ENCODE peak calls at places on chromosomes 16 and 17, in eight cellular contexts. One of them, this sample, is unnamed.

GRCh38 chr17:48791128-48792032 is 25.6 kb downstream of the TTLL6 start:
- DNase-seq in GM12864: no peak
- DNase-seq in mammary epithelial cell: peak
- DNase-seq in lower leg skin: peak
- DNase-seq in AG09319: peak
- DNase-seq in neural progenitor cell: peak
- DNase-seq in RWPE1: peak
- DNase-seq in fibroblast of pulmonary artery: peak
- DNase-seq in this sample: peak

GRCh38 chr17:82440991-82441627 is 9.4 kb downstream of the CYBC1 start:
- DNase-seq in GM12864: no peak
- DNase-seq in mammary epithelial cell: no peak
- DNase-seq in lower leg skin: no peak
- DNase-seq in AG09319: no peak
- DNase-seq in neural progenitor cell: no peak
- DNase-seq in RWPE1: no peak
- DNase-seq in fibroblast of pulmonary artery: peak
- DNase-seq in this sample: no peak

GRCh38 chr17:82874011-82874835 is 34.4 kb upstream of the ZNF750 start:
- DNase-seq in GM12864: no peak
- DNase-seq in mammary epithelial cell: peak
- DNase-seq in lower leg skin: no peak
- DNase-seq in AG09319: no peak
- DNase-seq in neural progenitor cell: no peak
- DNase-seq in RWPE1: peak
- DNase-seq in fibroblast of pulmonary artery: no peak
- DNase-seq in this sample: peak

GRCh38 chr17:29715680-29716079 is 93.0 kb upstream of the CORO6 start:
- DNase-seq in GM12864: no peak
- DNase-seq in mammary epithelial cell: no peak
- DNase-seq in lower leg skin: no peak
- DNase-seq in AG09319: no peak
- DNase-seq in neural progenitor cell: no peak
- DNase-seq in RWPE1: no peak
- DNase-seq in fibroblast of pulmonary artery: no peak
- DNase-seq in this sample: no peak

GRCh38 chr17:47057831-47058230 is 78.8 kb upstream of the RPRML start:
- DNase-seq in GM12864: no peak
- DNase-seq in mammary epithelial cell: no peak
- DNase-seq in lower leg skin: no peak
- DNase-seq in AG09319: no peak
- DNase-seq in neural progenitor cell: no peak
- DNase-seq in RWPE1: no peak
- DNase-seq in fibroblast of pulmonary artery: no peak
- DNase-seq in this sample: no peak

GRCh38 chr17:68248199-68248825 is 469 bp downstream of the AMZ2 start:
- DNase-seq in GM12864: no peak
- DNase-seq in mammary epithelial cell: peak
- DNase-seq in lower leg skin: peak
- DNase-seq in AG09319: peak
- DNase-seq in neural progenitor cell: no peak
- DNase-seq in RWPE1: peak
- DNase-seq in fibroblast of pulmonary artery: peak
- DNase-seq in this sample: peak

GRCh38 chr16:83994703-83995102 is 26.7 kb downstream of the NECAB2 start:
- DNase-seq in GM12864: no peak
- DNase-seq in mammary epithelial cell: no peak
- DNase-seq in lower leg skin: no peak
- DNase-seq in AG09319: no peak
- DNase-seq in neural progenitor cell: peak
- DNase-seq in RWPE1: no peak
- DNase-seq in fibroblast of pulmonary artery: peak
- DNase-seq in this sample: no peak

GRCh38 chr17:78572277-78573205 is 4.7 kb downstream of the DNAH17 start:
- DNase-seq in GM12864: no peak
- DNase-seq in mammary epithelial cell: no peak
- DNase-seq in lower leg skin: no peak
- DNase-seq in AG09319: no peak
- DNase-seq in neural progenitor cell: peak
- DNase-seq in RWPE1: no peak
- DNase-seq in fibroblast of pulmonary artery: no peak
- DNase-seq in this sample: no peak

GRCh38 chr17:56393156-56393555 is 200.3 kb upstream of the NOG start:
- DNase-seq in GM12864: no peak
- DNase-seq in mammary epithelial cell: no peak
- DNase-seq in lower leg skin: no peak
- DNase-seq in AG09319: no peak
- DNase-seq in neural progenitor cell: no peak
- DNase-seq in RWPE1: no peak
- DNase-seq in fibroblast of pulmonary artery: no peak
- DNase-seq in this sample: no peak

GRCh38 chr16:31487720-31488629 is 5.1 kb downstream of the SLC5A2 start:
- DNase-seq in GM12864: no peak
- DNase-seq in mammary epithelial cell: peak
- DNase-seq in lower leg skin: no peak
- DNase-seq in AG09319: no peak
- DNase-seq in neural progenitor cell: peak
- DNase-seq in RWPE1: peak
- DNase-seq in fibroblast of pulmonary artery: no peak
- DNase-seq in this sample: peak

GRCh38 chr17:29722411-29723198 is 99.9 kb upstream of the CORO6 start:
- DNase-seq in GM12864: peak
- DNase-seq in mammary epithelial cell: no peak
- DNase-seq in lower leg skin: no peak
- DNase-seq in AG09319: peak
- DNase-seq in neural progenitor cell: no peak
- DNase-seq in RWPE1: no peak
- DNase-seq in fibroblast of pulmonary artery: peak
- DNase-seq in this sample: peak

GRCh38 chr17:57940217-57940616 is 15.0 kb downstream of the CUEDC1 start:
- DNase-seq in GM12864: no peak
- DNase-seq in mammary epithelial cell: no peak
- DNase-seq in lower leg skin: no peak
- DNase-seq in AG09319: no peak
- DNase-seq in neural progenitor cell: no peak
- DNase-seq in RWPE1: no peak
- DNase-seq in fibroblast of pulmonary artery: no peak
- DNase-seq in this sample: no peak

GRCh38 chr17:74332763-74333220 is 6.8 kb downstream of the KIF19 start:
- DNase-seq in GM12864: no peak
- DNase-seq in mammary epithelial cell: no peak
- DNase-seq in lower leg skin: no peak
- DNase-seq in AG09319: no peak
- DNase-seq in neural progenitor cell: peak
- DNase-seq in RWPE1: no peak
- DNase-seq in fibroblast of pulmonary artery: no peak
- DNase-seq in this sample: no peak

GRCh38 chr17:40547079-40547784 is 18.0 kb downstream of the CCR7 start:
- DNase-seq in GM12864: no peak
- DNase-seq in mammary epithelial cell: peak
- DNase-seq in lower leg skin: peak
- DNase-seq in AG09319: no peak
- DNase-seq in neural progenitor cell: no peak
- DNase-seq in RWPE1: peak
- DNase-seq in fibroblast of pulmonary artery: no peak
- DNase-seq in this sample: peak

GRCh38 chr16:83964684-83965443 is 3.2 kb upstream of the NECAB2 start:
- DNase-seq in GM12864: no peak
- DNase-seq in mammary epithelial cell: no peak
- DNase-seq in lower leg skin: no peak
- DNase-seq in AG09319: no peak
- DNase-seq in neural progenitor cell: no peak
- DNase-seq in RWPE1: no peak
- DNase-seq in fibroblast of pulmonary artery: no peak
- DNase-seq in this sample: no peak

GRCh38 chr16:25258856-25259179 is 1.2 kb upstream of the ZKSCAN2 start:
- DNase-seq in GM12864: no peak
- DNase-seq in mammary epithelial cell: no peak
- DNase-seq in lower leg skin: no peak
- DNase-seq in AG09319: no peak
- DNase-seq in neural progenitor cell: no peak
- DNase-seq in RWPE1: no peak
- DNase-seq in fibroblast of pulmonary artery: no peak
- DNase-seq in this sample: no peak

GRCh38 chr17:37555386-37555785 is 53.8 kb downstream of the SYNRG start:
- DNase-seq in GM12864: no peak
- DNase-seq in mammary epithelial cell: no peak
- DNase-seq in lower leg skin: no peak
- DNase-seq in AG09319: no peak
- DNase-seq in neural progenitor cell: no peak
- DNase-seq in RWPE1: no peak
- DNase-seq in fibroblast of pulmonary artery: no peak
- DNase-seq in this sample: no peak

GRCh38 chr17:42547001-42547461 is 5.7 kb upstream of the HSD17B1 start:
- DNase-seq in GM12864: no peak
- DNase-seq in mammary epithelial cell: no peak
- DNase-seq in lower leg skin: no peak
- DNase-seq in AG09319: no peak
- DNase-seq in neural progenitor cell: no peak
- DNase-seq in RWPE1: no peak
- DNase-seq in fibroblast of pulmonary artery: no peak
- DNase-seq in this sample: no peak

GRCh38 chr17:42547698-42548069 is 5.0 kb upstream of the HSD17B1 start:
- DNase-seq in GM12864: no peak
- DNase-seq in mammary epithelial cell: no peak
- DNase-seq in lower leg skin: no peak
- DNase-seq in AG09319: no peak
- DNase-seq in neural progenitor cell: no peak
- DNase-seq in RWPE1: no peak
- DNase-seq in fibroblast of pulmonary artery: no peak
- DNase-seq in this sample: no peak

GRCh38 chr17:42544874-42545283 is 7.8 kb upstream of the HSD17B1 start:
- DNase-seq in GM12864: no peak
- DNase-seq in mammary epithelial cell: no peak
- DNase-seq in lower leg skin: no peak
- DNase-seq in AG09319: no peak
- DNase-seq in neural progenitor cell: no peak
- DNase-seq in RWPE1: no peak
- DNase-seq in fibroblast of pulmonary artery: no peak
- DNase-seq in this sample: no peak

GRCh38 chr17:42548993-42549755 is 3.5 kb upstream of the HSD17B1 start:
- DNase-seq in GM12864: no peak
- DNase-seq in mammary epithelial cell: no peak
- DNase-seq in lower leg skin: no peak
- DNase-seq in AG09319: no peak
- DNase-seq in neural progenitor cell: no peak
- DNase-seq in RWPE1: no peak
- DNase-seq in fibroblast of pulmonary artery: no peak
- DNase-seq in this sample: no peak

DNA sequence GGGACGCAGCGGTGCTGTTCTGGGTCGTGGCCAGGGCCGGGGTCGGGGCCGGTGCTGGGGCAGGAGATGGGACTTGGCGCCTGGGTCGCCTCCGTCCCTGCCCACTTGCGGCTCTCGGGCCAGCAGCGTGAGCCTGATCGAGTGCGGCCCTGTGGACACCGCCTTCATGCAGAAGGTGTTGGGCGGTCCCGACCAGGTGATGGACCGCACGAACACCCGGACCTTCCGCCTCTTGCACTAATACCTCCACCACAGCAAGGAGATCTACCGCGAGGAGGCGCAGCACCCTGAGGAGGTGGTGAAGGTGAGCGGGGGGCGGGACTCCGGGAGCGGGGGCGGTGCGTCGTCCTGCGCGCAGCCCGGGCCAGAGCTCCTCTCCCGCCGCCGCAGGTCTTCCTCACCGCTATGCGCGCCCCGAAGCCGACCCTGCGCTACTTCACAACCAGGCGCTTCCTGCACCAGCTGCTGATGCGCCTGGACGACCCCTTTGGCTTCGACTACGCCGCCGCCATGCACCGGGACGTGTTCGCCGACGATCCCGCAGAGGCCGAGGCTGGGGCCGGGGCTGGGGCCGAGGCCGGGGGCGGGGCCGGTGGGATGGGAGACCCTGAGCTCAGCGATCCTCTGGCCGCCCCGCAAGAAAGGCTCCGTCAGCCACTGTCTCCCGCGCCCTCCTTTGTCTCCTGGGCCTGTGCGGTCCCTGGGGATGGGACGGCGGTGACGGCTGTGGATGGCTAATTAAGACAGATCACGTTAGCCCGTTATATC is 4.5 kb upstream of the HSD17B1 start:
- DNase-seq in GM12864: peak
- DNase-seq in mammary epithelial cell: no peak
- DNase-seq in lower leg skin: no peak
- DNase-seq in AG09319: no peak
- DNase-seq in neural progenitor cell: peak
- DNase-seq in RWPE1: no peak
- DNase-seq in fibroblast of pulmonary artery: peak
- DNase-seq in this sample: peak
- TF ChIP-seq CTCF in GM12864: peak
- TF ChIP-seq CTCF in mammary epithelial cell: peak
- TF ChIP-seq CTCF in lower leg skin: no peak
- TF ChIP-seq CTCF in AG09319: peak
- TF ChIP-seq CTCF in neural progenitor cell: peak
- TF ChIP-seq CTCF in RWPE1: peak
- TF ChIP-seq CTCF in fibroblast of pulmonary artery: peak
- TF ChIP-seq CTCF in this sample: no peak

GRCh38 chr17:63446218-63446980 is at the start of gene CYB561:
- DNase-seq in GM12864: no peak
- DNase-seq in mammary epithelial cell: peak
- DNase-seq in lower leg skin: peak
- DNase-seq in AG09319: peak
- DNase-seq in neural progenitor cell: peak
- DNase-seq in RWPE1: peak
- DNase-seq in fibroblast of pulmonary artery: peak
- DNase-seq in this sample: peak
- TF ChIP-seq CTCF in GM12864: no peak
- TF ChIP-seq CTCF in mammary epithelial cell: peak
- TF ChIP-seq CTCF in lower leg skin: no peak
- TF ChIP-seq CTCF in AG09319: peak
- TF ChIP-seq CTCF in neural progenitor cell: no peak
- TF ChIP-seq CTCF in RWPE1: peak
- TF ChIP-seq CTCF in fibroblast of pulmonary artery: no peak
- TF ChIP-seq CTCF in this sample: peak

DNA sequence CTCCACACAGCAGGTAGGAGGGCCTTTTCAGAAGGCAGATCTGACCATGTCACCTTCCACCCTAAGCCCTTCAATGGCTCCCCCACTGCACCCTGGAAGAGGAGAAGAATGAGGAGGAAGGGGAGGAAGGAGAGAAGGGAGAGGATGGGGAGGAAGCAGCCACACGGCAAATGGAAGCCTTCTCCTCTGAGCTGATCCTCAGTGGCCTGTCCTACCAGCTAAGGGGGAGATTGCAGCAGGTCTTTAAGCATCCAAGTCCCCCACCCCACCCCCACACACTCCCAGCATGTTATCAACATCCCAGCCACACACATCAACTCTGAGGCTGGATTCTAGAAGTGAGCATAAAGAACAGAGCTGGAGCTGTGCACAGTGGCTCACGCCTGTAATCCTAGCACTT is 46.2 kb upstream of the RBFOX3 start:
- DNase-seq in GM12864: no peak
- DNase-seq in mammary epithelial cell: no peak
- DNase-seq in lower leg skin: no peak
- DNase-seq in AG09319: no peak
- DNase-seq in neural progenitor cell: no peak
- DNase-seq in RWPE1: no peak
- DNase-seq in fibroblast of pulmonary artery: no peak
- DNase-seq in this sample: no peak
- TF ChIP-seq CTCF in GM12864: no peak
- TF ChIP-seq CTCF in mammary epithelial cell: no peak
- TF ChIP-seq CTCF in lower leg skin: no peak
- TF ChIP-seq CTCF in AG09319: no peak
- TF ChIP-seq CTCF in neural progenitor cell: no peak
- TF ChIP-seq CTCF in RWPE1: no peak
- TF ChIP-seq CTCF in fibroblast of pulmonary artery: no peak
- TF ChIP-seq CTCF in this sample: no peak

GRCh38 chr16:57244767-57245471 is at the start of gene ARL2BP:
- DNase-seq in GM12864: peak
- DNase-seq in mammary epithelial cell: peak
- DNase-seq in lower leg skin: peak
- DNase-seq in AG09319: peak
- DNase-seq in neural progenitor cell: peak
- DNase-seq in RWPE1: peak
- DNase-seq in fibroblast of pulmonary artery: peak
- DNase-seq in this sample: peak
- TF ChIP-seq CTCF in GM12864: no peak
- TF ChIP-seq CTCF in mammary epithelial cell: peak
- TF ChIP-seq CTCF in lower leg skin: no peak
- TF ChIP-seq CTCF in AG09319: no peak
- TF ChIP-seq CTCF in neural progenitor cell: peak
- TF ChIP-seq CTCF in RWPE1: peak
- TF ChIP-seq CTCF in fibroblast of pulmonary artery: no peak
- TF ChIP-seq CTCF in this sample: peak

This sample was measured in MCF 10A.